ENCODE peak calls at places on chromosome 14, in six cellular contexts. C is endothelial cell of umbilical vein, Q is heart left ventricle, Y is brain microvascular endothelial cell, E is upper lobe of right lung, S is AG10803. B is an unnamed sample.

GRCh38 chr14:84409435-84409834 is 1120.5 kb upstream of the FLRT2 start:
- DNase-seq in C (no peak), Q (no peak), Y (peak; percentile 32), E (no peak), S (no peak), B (no peak)

GRCh38 chr14:35875296-35875695 is 49.2 kb downstream of the BRMS1L start:
- DNase-seq in C (no peak), Q (no peak), Y (peak; percentile 11), E (no peak), S (no peak), B (no peak)

GRCh38 chr14:75566321-75566720 is 12.1 kb upstream of the FLVCR2 start:
- DNase-seq in C (no peak), Q (no peak), Y (no peak), E (no peak), S (peak; percentile 5), B (peak; percentile 36)

GRCh38 chr14:30270200-30271161 is 288.5 kb upstream of the G2E3 start:
- DNase-seq in C (peak; percentile 82), Q (peak; percentile 68), Y (peak; percentile 79), E (peak; percentile 86), S (peak; percentile 77), B (peak; percentile 74)

GRCh38 chr14:75232597-75232996 is 46.0 kb upstream of the FOS start:
- DNase-seq in C (no peak), Q (no peak), Y (no peak), E (no peak), S (no peak), B (no peak)

GRCh38 chr14:23164250-23164649 is 19.2 kb downstream of the SLC7A8 start:
- DNase-seq in C (no peak), Q (no peak), Y (no peak), E (no peak), S (no peak), B (no peak)

GRCh38 chr14:101060171-101060601 is 156.7 kb upstream of the RTL1 start:
- DNase-seq in C (no peak), Q (no peak), Y (no peak), E (peak; percentile 53), S (no peak), B (no peak)

GRCh38 chr14:90546767-90547166 is 149.9 kb downstream of the CALM1 start:
- DNase-seq in C (no peak), Q (no peak), Y (no peak), E (no peak), S (no peak), B (no peak)

GRCh38 chr14:100532916-100533630 is 54.1 kb downstream of the BEGAIN start:
- DNase-seq in C (no peak), Q (peak; percentile 22), Y (no peak), E (peak; percentile 61), S (peak; percentile 56), B (no peak)

GRCh38 chr14:34012369-34012768 is 61.5 kb upstream of the EGLN3 start:
- DNase-seq in C (no peak), Q (no peak), Y (no peak), E (no peak), S (no peak), B (no peak)

GRCh38 chr14:61589691-61590521 is 105.4 kb upstream of the HIF1A start:
- DNase-seq in C (no peak), Q (no peak), Y (no peak), E (no peak), S (no peak), B (no peak)

GRCh38 chr14:38828183-38828877 is 274.7 kb downstream of the SEC23A start:
- DNase-seq in C (no peak), Q (no peak), Y (no peak), E (no peak), S (no peak), B (no peak)

GRCh38 chr14:75615200-75615599 is 36.8 kb downstream of the FLVCR2 start:
- DNase-seq in C (no peak), Q (peak; percentile 26), Y (no peak), E (peak; percentile 69), S (no peak), B (no peak)

GRCh38 chr14:34189866-34190265 is 239.0 kb upstream of the EGLN3 start:
- DNase-seq in C (no peak), Q (no peak), Y (no peak), E (no peak), S (no peak), B (no peak)

GRCh38 chr14:76007852-76008251 is 22.3 kb downstream of the IFT43 start:
- DNase-seq in C (no peak), Q (no peak), Y (no peak), E (no peak), S (peak; percentile 29), B (no peak)

GRCh38 chr14:39576726-39577125 is 144.5 kb upstream of the FBXO33 start:
- DNase-seq in C (no peak), Q (no peak), Y (no peak), E (no peak), S (no peak), B (no peak)

DNA sequence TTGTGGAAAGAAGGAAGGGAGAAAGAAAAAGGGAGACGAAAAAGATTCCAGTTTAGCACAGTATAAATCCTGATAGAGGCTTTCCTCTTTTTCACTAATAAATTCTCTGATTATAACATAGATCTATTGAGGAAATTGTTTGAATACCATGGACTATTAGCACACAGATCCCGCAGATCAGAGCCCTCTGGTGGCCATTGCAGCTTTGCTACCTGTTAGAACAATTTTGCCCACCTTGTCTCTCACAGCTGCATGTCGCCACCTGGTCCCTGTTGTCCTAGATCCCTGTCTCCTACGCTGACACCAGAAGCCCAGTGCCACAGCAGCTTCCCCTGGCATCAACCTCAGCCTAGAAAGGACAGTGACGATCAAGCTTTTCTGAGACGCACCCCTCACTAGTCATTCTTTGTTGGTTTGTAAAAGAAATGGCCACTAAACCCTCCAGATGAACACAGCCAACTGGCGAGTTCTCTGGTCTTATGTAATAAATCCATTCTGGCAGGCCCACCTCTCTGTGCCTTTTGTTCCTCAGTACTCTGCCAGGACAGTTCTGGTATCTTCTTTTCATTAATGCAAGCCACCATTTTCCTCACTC is 9.9 kb downstream of the GPHB5 start:
- DNase-seq in C (peak; percentile 57), Q (no peak), Y (peak; percentile 12), E (no peak), S (peak; percentile 8), B (no peak)
- TF ChIP-seq CTCF in C (peak; percentile 64), Q (peak; percentile 36), Y (peak; percentile 80), E (peak; percentile 48), S (peak; percentile 60), B (peak; percentile 76)

DNA sequence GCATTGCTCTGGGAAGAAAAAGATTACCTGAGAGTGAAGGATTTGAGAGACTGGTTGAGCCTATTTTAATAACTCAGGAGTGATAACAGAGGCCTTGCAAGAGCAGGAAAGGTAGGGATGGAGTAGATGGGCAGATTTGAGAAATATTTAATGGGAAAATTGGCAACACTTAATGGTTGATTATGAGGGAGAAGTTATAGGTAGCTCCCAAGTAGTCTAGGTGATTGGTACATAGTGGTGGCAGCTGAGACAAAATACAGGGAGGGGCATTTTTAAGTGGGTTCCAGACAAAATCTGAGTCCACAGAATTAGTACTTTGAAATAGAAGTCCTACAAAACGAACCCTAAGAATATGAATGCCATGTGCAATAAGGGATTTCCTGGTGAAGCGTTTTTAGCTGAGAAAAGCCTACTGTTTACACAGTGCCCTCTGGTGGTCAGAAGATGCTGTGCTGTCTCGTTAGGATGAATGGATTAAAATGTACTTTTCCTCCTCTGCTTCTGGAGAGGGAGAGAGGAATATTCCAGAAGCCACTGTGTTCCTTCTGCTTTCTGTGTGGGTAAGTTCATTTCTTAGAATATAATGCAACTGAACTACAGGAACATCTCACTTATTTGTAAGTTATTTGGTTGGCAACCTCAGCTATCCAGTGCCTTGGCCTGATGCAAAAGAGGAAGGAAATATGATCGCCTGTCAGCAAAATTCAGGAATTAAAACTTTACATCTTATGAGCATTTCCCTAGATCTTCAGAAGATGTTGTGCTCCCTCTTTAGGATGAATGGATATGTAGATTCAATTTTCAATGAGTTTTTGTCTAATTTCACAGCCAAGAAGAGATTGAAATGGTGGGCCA is 6.5 kb downstream of the ZBTB1 start:
- DNase-seq in C (peak; percentile 72), Q (peak; percentile 71), Y (peak; percentile 62), E (no peak), S (peak; percentile 62), B (peak; percentile 60)
- TF ChIP-seq CTCF in C (peak; percentile 84), Q (peak; percentile 89), Y (peak; percentile 90), E (peak; percentile 94), S (peak; percentile 96), B (peak; percentile 98)

DNA sequence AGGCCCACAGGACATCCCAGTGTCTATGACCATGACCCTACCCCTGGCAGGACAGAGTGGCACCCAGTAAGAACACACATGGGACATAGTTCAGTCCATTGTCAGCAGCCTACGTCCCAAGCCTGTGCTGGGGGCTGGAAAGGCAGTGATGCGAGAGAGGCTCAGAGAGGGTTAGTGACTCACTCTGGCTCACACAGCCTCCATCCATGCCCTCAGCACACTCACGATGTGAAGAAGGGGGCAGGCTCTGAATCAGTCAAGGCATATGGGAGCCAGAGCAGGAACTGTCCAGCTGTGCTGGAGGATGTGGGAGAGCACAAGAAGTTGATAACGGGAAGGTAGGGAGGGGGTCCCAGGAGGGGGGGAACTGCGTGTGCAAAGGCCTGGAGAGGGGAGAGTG is 77.5 kb downstream of the LGMN start:
- DNase-seq in C (no peak), Q (no peak), Y (peak; percentile 42), E (no peak), S (peak; percentile 49), B (peak; percentile 37)
- TF ChIP-seq CTCF in C (no peak), Q (no peak), Y (no peak), E (no peak), S (no peak), B (no peak)

GRCh38 chr14:104075530-104076151 is 9.9 kb upstream of the ASPG start:
- DNase-seq in C (no peak), Q (no peak), Y (no peak), E (no peak), S (no peak), B (no peak)
- TF ChIP-seq CTCF in C (peak; percentile 8), Q (peak; percentile 30), Y (peak; percentile 60), E (peak; percentile 23), S (peak; percentile 39), B (peak; percentile 66)

GRCh38 chr14:68592948-68593347 is 199.9 kb downstream of the ZFP36L1 start:
- DNase-seq in C (no peak), Q (peak; percentile 11), Y (no peak), E (no peak), S (no peak), B (no peak)

GRCh38 chr14:68594737-68595380 is 198.0 kb downstream of the ZFP36L1 start:
- DNase-seq in C (no peak), Q (peak; percentile 5), Y (no peak), E (peak; percentile 7), S (no peak), B (no peak)

GRCh38 chr14:68591786-68592185 is 201.1 kb downstream of the ZFP36L1 start:
- DNase-seq in C (no peak), Q (no peak), Y (no peak), E (no peak), S (no peak), B (no peak)

GRCh38 chr14:68596211-68596610 is 196.7 kb downstream of the ZFP36L1 start:
- DNase-seq in C (no peak), Q (no peak), Y (no peak), E (no peak), S (no peak), B (no peak)

GRCh38 chr14:68593806-68594536 is 198.9 kb downstream of the ZFP36L1 start:
- DNase-seq in C (no peak), Q (peak; percentile 15), Y (no peak), E (peak; percentile 23), S (peak; percentile 34), B (no peak)
- TF ChIP-seq CTCF in C (no peak), Q (no peak), Y (no peak), E (no peak), S (no peak), B (no peak)